ENCODE peak calls at places on chromosomes 3 and 15, in six cellular contexts. Z is neural crest cell, I is mucosa of gallbladder, S is skeletal muscle cell, L is keratinocyte, N is cardiac muscle cell. G is an unnamed sample.

GRCh38 chr15:58383876-58384275 is 47.9 kb upstream of the LIPC start:
- DNase-seq in Z (no peak), I (no peak), S (no peak), L (no peak), N (no peak), G (no peak)

GRCh38 chr15:81023483-81024264 is 23.0 kb downstream of the TLNRD1 start:
- DNase-seq in Z (no peak), I (peak), S (peak), L (no peak), N (no peak), G (peak)

GRCh38 chr3:73547427-73548036 is 77.2 kb downstream of the PDZRN3 start:
- DNase-seq in Z (no peak), I (no peak), S (peak), L (no peak), N (no peak), G (peak)

GRCh38 chr3:65616563-65616962 is 422.2 kb downstream of the MAGI1 start:
- DNase-seq in Z (no peak), I (no peak), S (no peak), L (no peak), N (no peak), G (no peak)

GRCh38 chr15:73856458-73857192 is 16.7 kb upstream of the TBC1D21 start:
- DNase-seq in Z (no peak), I (no peak), S (no peak), L (no peak), N (no peak), G (no peak)

GRCh38 chr15:66923438-66923881 is 141.9 kb upstream of the SMAD3 start:
- DNase-seq in Z (peak), I (no peak), S (no peak), L (no peak), N (peak), G (peak)

GRCh38 chr15:48855501-48856440 is 22.2 kb upstream of the EID1 start:
- DNase-seq in Z (no peak), I (peak), S (peak), L (no peak), N (peak), G (peak)

GRCh38 chr3:81249540-81250029 is 511.9 kb downstream of the GBE1 start:
- DNase-seq in Z (no peak), I (peak), S (peak), L (no peak), N (no peak), G (peak)

GRCh38 chr15:45167631-45168205 is 20.0 kb downstream of the SHF start:
- DNase-seq in Z (no peak), I (no peak), S (no peak), L (no peak), N (no peak), G (no peak)

GRCh38 chr15:57947282-57947681 is 118.2 kb downstream of the ALDH1A2 start:
- DNase-seq in Z (no peak), I (no peak), S (no peak), L (no peak), N (no peak), G (no peak)

GRCh38 chr15:84764585-84764984 is 16.2 kb downstream of the ZNF592 start:
- DNase-seq in Z (no peak), I (no peak), S (no peak), L (no peak), N (no peak), G (no peak)

G was measured in iris pigment epithelial cell.